ENCODE peak calls at places on chromosomes 2 and 18, in four cellular contexts. O, I, P and U are unnamed samples.

GRCh38 chr2:99809259-99809900 is 319.6 kb upstream of the REV1 start:
- DNase-seq in O (no peak), I (no peak), P (peak), U (no peak)

GRCh38 chr2:9229470-9229820 is 22.8 kb downstream of the ASAP2 start:
- DNase-seq in O (no peak), I (no peak), P (no peak), U (no peak)

GRCh38 chr2:26245231-26245732 is 543 bp downstream of the HADHB start:
- DNase-seq in O (peak), I (peak), P (no peak), U (peak)

GRCh38 chr2:135913726-135914365 is 37.6 kb upstream of the MCM6 start:
- DNase-seq in O (peak), I (peak), P (no peak), U (peak)

GRCh38 chr2:195382186-195382585 is 274.8 kb upstream of the SLC39A10 start:
- DNase-seq in O (no peak), I (no peak), P (no peak), U (no peak)

GRCh38 chr2:12824304-12824761 is 107.6 kb downstream of the TRIB2 start:
- DNase-seq in O (peak), I (no peak), P (peak), U (peak)

GRCh38 chr2:180334514-180334913 is 327.4 kb upstream of the CWC22 start:
- DNase-seq in O (no peak), I (no peak), P (no peak), U (no peak)

GRCh38 chr2:89825034-89825433 is 1133.6 kb downstream of the RPIA start:
- DNase-seq in O (no peak), I (no peak), P (no peak), U (no peak)

GRCh38 chr18:7812431-7813063 is 245.4 kb downstream of the PTPRM start:
- DNase-seq in O (peak), I (no peak), P (peak), U (peak)

GRCh38 chr2:42854207-42854818 is 61.9 kb upstream of the HAAO start:
- DNase-seq in O (no peak), I (peak), P (peak), U (peak)

GRCh38 chr2:164028764-164029534 is 293.1 kb upstream of the FIGN start:
- DNase-seq in O (no peak), I (no peak), P (no peak), U (peak)

GRCh38 chr2:54386993-54387590 is 69.0 kb upstream of the SPTBN1 start:
- DNase-seq in O (peak), I (peak), P (peak), U (peak)

GRCh38 chr18:42348722-42349121 is 393.7 kb downstream of the PIK3C3 start:
- DNase-seq in O (no peak), I (no peak), P (no peak), U (no peak)

GRCh38 chr2:71226391-71226964 is 425 bp downstream of the PAIP2B start:
- DNase-seq in O (no peak), I (peak), P (no peak), U (no peak)

GRCh38 chr2:107466241-107466640 is 360.5 kb upstream of the RGPD4 start:
- DNase-seq in O (no peak), I (no peak), P (no peak), U (no peak)

GRCh38 chr2:223989206-223989859 is 32.1 kb downstream of the MRPL44 start:
- DNase-seq in O (no peak), I (peak), P (no peak), U (no peak)

GRCh38 chr2:180017764-180018163 is 10.7 kb upstream of the CWC22 start:
- DNase-seq in O (peak), I (peak), P (peak), U (peak)

GRCh38 chr2:224433442-224433841 is 31.5 kb upstream of the FAM124B start:
- DNase-seq in O (no peak), I (no peak), P (no peak), U (no peak)

GRCh38 chr2:164896634-164897033 is 55.0 kb upstream of the COBLL1 start:
- DNase-seq in O (peak), I (no peak), P (peak), U (peak)

GRCh38 chr18:22169011-22169888 is at the start of gene GATA6:
- DNase-seq in O (peak), I (peak), P (peak), U (peak)

GRCh38 chr2:79832540-79833234 is 319.8 kb downstream of the CTNNA2 start:
- DNase-seq in O (no peak), I (no peak), P (no peak), U (no peak)

GRCh38 chr2:197866449-197866848 is 62.1 kb downstream of the PLCL1 start:
- DNase-seq in O (no peak), I (no peak), P (no peak), U (no peak)

GRCh38 chr18:70469916-70470315 is 181.1 kb downstream of the SOCS6 start:
- DNase-seq in O (no peak), I (no peak), P (no peak), U (peak)

GRCh38 chr2:64595397-64596160 is 58.1 kb downstream of the SERTAD2 start:
- DNase-seq in O (no peak), I (no peak), P (no peak), U (peak)

GRCh38 chr2:199739413-199740110 is 111.4 kb downstream of the FTCDNL1 start:
- DNase-seq in O (peak), I (peak), P (peak), U (peak)

GRCh38 chr2:60880633-60880987 is 764 bp upstream of the REL start:
- DNase-seq in O (no peak), I (no peak), P (peak), U (no peak)

GRCh38 chr18:371616-371998 is 103.8 kb upstream of the THOC1 start:
- DNase-seq in O (no peak), I (peak), P (peak), U (no peak)

GRCh38 chr2:28231110-28231621 is 161.5 kb upstream of the FOSL2 start:
- DNase-seq in O (no peak), I (peak), P (peak), U (peak)

GRCh38 chr18:23619388-23619873 is 33.1 kb upstream of the NPC1 start:
- DNase-seq in O (no peak), I (peak), P (no peak), U (peak)

GRCh38 chr2:200439981-200440380 is 69.9 kb downstream of the KCTD18 start:
- DNase-seq in O (no peak), I (no peak), P (no peak), U (no peak)

GRCh38 chr18:48713302-48713701 is 174.5 kb downstream of the CTIF start:
- DNase-seq in O (no peak), I (peak), P (no peak), U (peak)

GRCh38 chr2:201890447-201890846 is 84.1 kb downstream of the CDK15 start:
- DNase-seq in O (no peak), I (no peak), P (no peak), U (peak)

GRCh38 chr2:25112113-25112512 is 56.3 kb downstream of the POMC start:
- DNase-seq in O (no peak), I (no peak), P (no peak), U (no peak)

GRCh38 chr2:88038263-88039105 is 17.1 kb downstream of the KRCC1 start:
- DNase-seq in O (peak), I (no peak), P (peak), U (peak)

GRCh38 chr18:59140287-59140885 is 702 bp downstream of the SEC11C start:
- DNase-seq in O (peak), I (peak), P (peak), U (peak)

GRCh38 chr18:53971331-53971730 is 253.1 kb downstream of the MBD2 start:
- DNase-seq in O (peak), I (no peak), P (no peak), U (no peak)
- H3K4me3 ChIP-seq in O (no peak), I (no peak), P (no peak), U (no peak)

GRCh38 chr18:56789889-56790180 is 138.7 kb downstream of the WDR7 start:
- DNase-seq in O (no peak), I (no peak), P (no peak), U (no peak)
- TF ChIP-seq CTCF in O (no peak), I (no peak), P (no peak), U (no peak)

GRCh38 chr2:66701656-66702055 is 266.7 kb downstream of the MEIS1 start:
- DNase-seq in O (no peak), I (no peak), P (no peak), U (no peak)
- H3K4me3 ChIP-seq in O (no peak), I (no peak), P (no peak), U (no peak)

DNA sequence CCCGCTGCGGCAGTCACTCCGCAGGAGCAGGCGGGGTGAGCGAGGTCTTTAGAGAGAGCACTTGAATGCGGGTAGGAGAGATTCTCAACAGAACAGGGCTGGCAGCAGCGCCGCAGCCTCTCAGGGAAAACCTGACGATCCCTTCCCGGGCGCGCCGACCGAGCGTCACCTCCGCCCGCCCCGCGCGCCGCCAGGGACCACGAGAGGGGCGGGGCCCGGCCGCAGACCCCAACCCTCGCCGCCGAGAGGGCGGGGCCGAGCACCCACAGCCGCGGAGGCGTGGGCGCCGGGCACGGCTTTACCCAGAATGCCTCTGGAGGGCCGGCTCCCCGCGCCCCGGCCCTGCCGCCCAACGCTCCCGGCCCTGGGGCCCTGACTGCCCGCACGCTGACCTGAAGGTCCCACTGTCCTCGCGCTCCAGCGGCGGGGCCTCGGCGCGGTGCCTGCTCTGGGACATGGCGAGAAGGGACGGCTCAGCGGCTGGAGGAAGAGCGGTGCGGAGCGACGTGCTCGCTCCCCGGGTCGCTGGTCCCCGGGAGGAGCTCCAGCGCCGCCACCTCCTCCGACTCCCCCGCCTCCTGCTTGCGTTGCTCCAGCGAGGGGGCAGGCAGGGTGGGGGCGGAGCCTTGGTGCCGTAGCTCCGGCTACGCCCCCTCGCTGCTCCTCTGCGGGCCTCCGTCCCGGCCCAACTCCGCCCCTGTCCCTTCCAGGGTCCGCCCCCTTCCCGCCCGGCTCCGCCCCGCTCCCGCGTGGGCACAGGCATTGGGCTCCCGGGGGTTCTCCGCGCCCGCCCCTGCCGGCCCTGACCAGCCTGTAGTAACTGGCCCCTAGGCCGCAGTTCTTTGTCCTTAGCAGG is at the start of the genes PJVK and PRKRA:
- DNase-seq in O (peak), I (peak), P (peak), U (peak)
- TF ChIP-seq CTCF in O (no peak), I (no peak), P (no peak), U (no peak)

GRCh38 chr18:37524139-37524538 is 41.5 kb downstream of the CELF4 start:
- DNase-seq in O (no peak), I (no peak), P (no peak), U (no peak)
- H3K4me3 ChIP-seq in O (no peak), I (no peak), P (no peak), U (no peak)

GRCh38 chr18:11657152-11657551 is 31.9 kb upstream of the GNAL start:
- DNase-seq in O (no peak), I (no peak), P (no peak), U (no peak)

GRCh38 chr18:11657554-11657953 is 31.5 kb upstream of the GNAL start:
- DNase-seq in O (no peak), I (no peak), P (no peak), U (no peak)

GRCh38 chr18:11653521-11653920 is 35.5 kb upstream of the GNAL start:
- DNase-seq in O (no peak), I (no peak), P (no peak), U (no peak)

GRCh38 chr18:11654736-11655604 is 34.1 kb upstream of the GNAL start:
- DNase-seq in O (peak), I (peak), P (peak), U (peak)

DNA sequence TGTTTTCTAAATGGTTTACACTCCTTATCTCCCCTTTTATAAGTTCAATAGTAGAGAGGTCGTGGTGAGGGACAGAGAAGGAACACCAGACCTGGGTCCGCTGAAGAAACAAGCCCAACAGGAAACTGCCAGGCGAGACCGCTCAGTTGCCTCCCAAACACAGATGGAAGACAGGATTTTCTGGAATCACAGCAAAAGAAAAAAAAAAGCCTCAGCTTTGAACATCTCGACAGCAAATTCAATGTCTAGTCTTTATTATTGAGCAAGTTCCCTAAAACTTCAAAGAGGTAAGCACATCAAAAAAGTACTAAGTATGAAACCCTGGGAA is 33.5 kb upstream of the GNAL start:
- DNase-seq in O (no peak), I (no peak), P (no peak), U (no peak)
- TF ChIP-seq CTCF in O (no peak), I (no peak), P (no peak), U (no peak)

GRCh38 chr2:118834901-118835738 is 12.3 kb downstream of the EN1 start:
- DNase-seq in O (no peak), I (peak), P (no peak), U (no peak)
- H3K4me3 ChIP-seq in O (peak), I (peak), P (peak), U (peak)

GRCh38 chr2:138814123-138814883 is 34.1 kb upstream of the NXPH2 start:
- DNase-seq in O (no peak), I (peak), P (no peak), U (no peak)

GRCh38 chr2:138818479-138818878 is 38.3 kb upstream of the NXPH2 start:
- DNase-seq in O (no peak), I (no peak), P (no peak), U (peak)

GRCh38 chr2:138823651-138824050 is 43.5 kb upstream of the NXPH2 start:
- DNase-seq in O (no peak), I (no peak), P (no peak), U (no peak)

GRCh38 chr2:138819964-138820363 is 39.8 kb upstream of the NXPH2 start:
- DNase-seq in O (no peak), I (no peak), P (no peak), U (no peak)
- TF ChIP-seq CTCF in O (no peak), I (no peak), P (no peak), U (no peak)

GRCh38 chr2:190637331-190637734 is 11.6 kb upstream of the NAB1 start:
- DNase-seq in O (no peak), I (no peak), P (peak), U (peak)
- H3K4me3 ChIP-seq in O (no peak), I (no peak), P (no peak), U (no peak)

GRCh38 chr18:76823574-76823973 is 1.2 kb downstream of the ZNF236 start:
- DNase-seq in O (no peak), I (peak), P (no peak), U (no peak)
- TF ChIP-seq CTCF in O (peak), I (no peak), P (peak), U (no peak)